ENCODE peak calls at places on chromosomes 4 and X, in nine cellular contexts. T is A549; J is tibial nerve; W is GM23248; M is CD8-positive, alpha-beta T cell; Z is tibial artery; L is upper lobe of right lung; F is kidney; P is esophagus muscularis mucosa. O is an unnamed sample.
A peak's percentile ranks its signal among the peaks of the same experiment; 100 is the strongest.

GRCh38 chr4:113881256-113881655 is 98.2 kb downstream of the ARSJ start:
- DNase-seq in M (no peak), F (no peak), W (peak; percentile 51), T (no peak), P (no peak), Z (no peak), J (no peak), L (no peak), O (no peak)

GRCh38 chr4:7959066-7959465 is 19.4 kb upstream of the AFAP1 start:
- DNase-seq in J (no peak), F (no peak), T (no peak), W (no peak), P (no peak), L (no peak), M (no peak), Z (no peak), O (no peak)

GRCh38 chr4:141346144-141346543 is 125.4 kb downstream of the ZNF330 start:
- DNase-seq in P (no peak), M (no peak), F (no peak), Z (no peak), T (peak; percentile 70), W (peak; percentile 83), J (no peak), L (no peak), O (no peak)

GRCh38 chrX:41386222-41386990 is 52.4 kb downstream of the DDX3X start:
- DNase-seq in F (no peak), T (no peak), Z (no peak), L (no peak), M (no peak), P (no peak), W (peak; percentile 16), J (no peak), O (no peak)

GRCh38 chr4:149409186-149410056 is 406.2 kb downstream of the IQCM start:
- DNase-seq in F (peak; percentile 35), T (peak; percentile 52), M (no peak), J (no peak), Z (peak; percentile 19), L (no peak), W (peak; percentile 92), P (no peak), O (no peak)

GRCh38 chrX:47026198-47026597 is 52.0 kb upstream of the RGN start:
- DNase-seq in L (no peak), M (no peak), W (no peak), Z (no peak), F (no peak), P (no peak), J (no peak), T (no peak), O (no peak)

GRCh38 chr4:95268819-95269565 is 279.8 kb downstream of the UNC5C start:
- DNase-seq in L (no peak), Z (no peak), J (no peak), T (no peak), P (no peak), F (peak; percentile 29), M (no peak), W (no peak), O (no peak)

GRCh38 chr4:10006236-10006603 is 15.1 kb downstream of the SLC2A9 start:
- DNase-seq in T (peak; percentile 75), F (no peak), J (no peak), P (no peak), Z (peak; percentile 75), L (no peak), M (no peak), W (peak; percentile 84), O (no peak)

GRCh38 chr4:65954416-65954815 is 284.1 kb upstream of the EPHA5 start:
- DNase-seq in F (no peak), Z (no peak), M (no peak), L (no peak), W (no peak), T (no peak), P (no peak), J (no peak), O (no peak)

GRCh38 chr4:1868293-1868692 is 2.9 kb upstream of the NSD2 start:
- DNase-seq in F (peak; percentile 20), Z (no peak), P (no peak), J (no peak), T (peak; percentile 55), W (no peak), L (no peak), M (no peak), O (peak; percentile 81)

GRCh38 chrX:134849390-134849789 is 141.4 kb upstream of the SMIM10 start:
- DNase-seq in F (no peak), M (no peak), T (no peak), P (no peak), Z (no peak), L (no peak), W (peak; percentile 52), J (no peak), O (no peak)

GRCh38 chrX:49754238-49754857 is 58.6 kb upstream of the PAGE1 start:
- DNase-seq in M (peak; percentile 24), W (peak; percentile 60), L (peak; percentile 57), F (no peak), Z (no peak), P (no peak), T (peak; percentile 53), J (no peak), O (peak; percentile 50)

GRCh38 chrX:12423346-12423745 is 285.1 kb downstream of the FRMPD4 start:
- DNase-seq in T (no peak), Z (no peak), M (no peak), W (no peak), L (no peak), F (no peak), J (no peak), P (no peak), O (no peak)

GRCh38 chrX:13373807-13374187 is 53.9 kb upstream of the ATXN3L start:
- DNase-seq in W (peak; percentile 88), T (no peak), M (no peak), J (no peak), L (no peak), P (no peak), Z (no peak), F (no peak), O (no peak)

GRCh38 chr4:37665347-37666009 is 20.7 kb downstream of the RELL1 start:
- DNase-seq in Z (no peak), J (no peak), W (no peak), P (no peak), T (no peak), F (no peak), M (no peak), L (no peak), O (peak; percentile 61)

GRCh38 chr4:98994474-98995182 is 893 bp upstream of the METAP1 start:
- DNase-seq in L (no peak), T (peak; percentile 1), P (no peak), M (no peak), W (peak; percentile 55), Z (no peak), J (no peak), F (no peak), O (no peak)

GRCh38 chr4:36348403-36348938 is 67.1 kb downstream of the DTHD1 start:
- DNase-seq in M (no peak), W (no peak), P (no peak), F (no peak), J (no peak), Z (no peak), L (no peak), T (no peak), O (no peak)

GRCh38 chrX:19673334-19674040 is 158.2 kb upstream of the MAP3K15 start:
- DNase-seq in F (peak; percentile 77), M (no peak), J (peak; percentile 31), T (peak; percentile 93), W (peak; percentile 94), Z (peak; percentile 51), L (peak; percentile 58), P (no peak), O (peak; percentile 53)

GRCh38 chr4:121863787-121864186 is 6.5 kb downstream of the BBS7 start:
- DNase-seq in P (no peak), Z (no peak), T (no peak), F (no peak), M (no peak), J (no peak), W (no peak), L (no peak), O (no peak)

GRCh38 chrX:53440631-53441517 is 6.7 kb upstream of the HSD17B10 start:
- DNase-seq in M (no peak), J (peak; percentile 59), L (peak; percentile 75), W (peak; percentile 82), T (peak; percentile 48), P (peak; percentile 93), Z (peak; percentile 78), F (peak; percentile 82), O (peak; percentile 71)

GRCh38 chrX:799808-800207 is 169.2 kb downstream of the SHOX start:
- DNase-seq in M (no peak), L (no peak), W (no peak), P (no peak), T (no peak), F (no peak), Z (no peak), J (no peak), O (no peak)
- H3K4me3 ChIP-seq in M (no peak overlapping the region), L (no peak overlapping the region), W (no peak overlapping the region), P (no peak overlapping the region), T (no peak overlapping the region), F (no peak overlapping the region), Z (no peak overlapping the region), J (no peak overlapping the region), O (no peak overlapping the region)

DNA sequence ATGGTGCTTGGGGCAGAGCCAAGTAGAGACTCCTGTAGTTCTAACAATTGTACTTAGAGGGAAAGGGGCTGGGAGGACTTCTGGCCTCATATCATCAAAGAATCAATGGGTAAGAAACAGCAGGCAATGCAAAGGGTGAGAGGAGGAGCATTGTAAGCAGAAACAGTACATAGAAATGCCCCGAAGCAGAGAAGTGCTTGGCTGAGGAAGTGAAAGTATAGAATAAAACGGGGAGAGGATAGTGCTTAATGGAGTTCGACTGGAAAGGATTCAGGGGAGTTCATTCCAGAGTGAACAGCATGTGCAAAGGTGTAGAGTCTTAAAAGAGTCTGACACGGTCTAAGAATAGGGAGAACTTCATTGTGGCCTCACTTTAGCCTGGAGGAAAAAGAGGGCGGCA is 103.0 kb downstream of the SYNPO2 start:
- DNase-seq in L (no peak), P (no peak), W (no peak), Z (no peak), J (no peak), M (no peak), F (no peak), T (no peak), O (no peak)
- H3K4me1 ChIP-seq in L (peaks cover 20% of the 10 kb centered on the region), P (peaks cover 66% of the 10 kb centered on the region), W (peaks cover 28% of the 10 kb centered on the region), Z (peaks cover 34% of the 10 kb centered on the region), J (peaks cover 5% of the 10 kb centered on the region), M (no peaks in the 10 kb centered on the region), F (no peaks in the 10 kb centered on the region), T (peaks cover 24% of the 10 kb centered on the region), O (no peaks in the 10 kb centered on the region)

GRCh38 chr4:67556426-67556825 is 2.1 kb upstream of the STAP1 start:
- DNase-seq in W (no peak), M (no peak), P (no peak), F (no peak), Z (no peak), J (no peak), L (no peak), T (no peak), O (no peak)

GRCh38 chr4:67555447-67555846 is 3.1 kb upstream of the STAP1 start:
- DNase-seq in F (no peak), T (no peak), L (no peak), M (no peak), Z (no peak), J (no peak), W (no peak), P (no peak), O (no peak)

GRCh38 chr4:67558493-67558892 is at the start of gene STAP1:
- DNase-seq in Z (no peak), J (no peak), W (no peak), F (no peak), T (no peak), M (no peak), L (no peak), P (no peak), O (peak; percentile 74)
- H3K27ac ChIP-seq in Z (no peak within 1 kb of the TSS), J (no peak within 1 kb of the TSS), W (no peak within 1 kb of the TSS), F (no peak within 1 kb of the TSS), T (no peak within 1 kb of the TSS), M (no peak within 1 kb of the TSS), L (no peak within 1 kb of the TSS), P (no peak within 1 kb of the TSS), O (peak within 1 kb of the TSS; percentile 55)

GRCh38 chrX:154980330-154981115 is 42.0 kb downstream of the F8 start:
- DNase-seq in F (peak; percentile 64), J (peak; percentile 55), L (peak; percentile 64), M (peak; percentile 65), W (peak; percentile 74), P (no peak), T (peak; percentile 70), Z (peak; percentile 70), O (peak; percentile 65)
- H3K4me3 ChIP-seq in F (peak overlapping the region; percentile 71), J (no peak overlapping the region), L (peak overlapping the region; percentile 49), M (peak overlapping the region; percentile 46), W (peak overlapping the region; percentile 73), P (peak overlapping the region; percentile 42), T (peak overlapping the region; percentile 35), Z (peak overlapping the region; percentile 42), O (no peak overlapping the region)

O was measured in Peyer's patch.